ENCODE peak calls at places on chromosomes 4 and X, in six cellular contexts. One of them, this sample, is unnamed.

GRCh38 chr4:15707363-15707715 is 4.5 kb downstream of the BST1 start:
- DNase-seq in cardiac fibroblast: no peak
- DNase-seq in glutamatergic neuron: no peak
- DNase-seq in A549: no peak
- DNase-seq in GM13977: no peak
- DNase-seq in spleen: no peak
- DNase-seq in this sample: no peak

GRCh38 chrX:10884246-10884645 is 226.9 kb upstream of the HCCS start:
- DNase-seq in cardiac fibroblast: peak
- DNase-seq in glutamatergic neuron: no peak
- DNase-seq in A549: no peak
- DNase-seq in GM13977: no peak
- DNase-seq in spleen: no peak
- DNase-seq in this sample: no peak

GRCh38 chr4:26214994-26215393 is 105.8 kb upstream of the RBPJ start:
- DNase-seq in cardiac fibroblast: no peak
- DNase-seq in glutamatergic neuron: no peak
- DNase-seq in A549: no peak
- DNase-seq in GM13977: no peak
- DNase-seq in spleen: no peak
- DNase-seq in this sample: no peak

GRCh38 chrX:109936114-109936513 is 66.8 kb upstream of the TMEM164 start:
- DNase-seq in cardiac fibroblast: peak
- DNase-seq in glutamatergic neuron: no peak
- DNase-seq in A549: no peak
- DNase-seq in GM13977: no peak
- DNase-seq in spleen: no peak
- DNase-seq in this sample: no peak

GRCh38 chr4:108148316-108148715 is 20.4 kb downstream of the LEF1 start:
- DNase-seq in cardiac fibroblast: no peak
- DNase-seq in glutamatergic neuron: no peak
- DNase-seq in A549: no peak
- DNase-seq in GM13977: no peak
- DNase-seq in spleen: no peak
- DNase-seq in this sample: no peak

GRCh38 chr4:8365353-8365752 is 75.2 kb downstream of the ACOX3 start:
- DNase-seq in cardiac fibroblast: no peak
- DNase-seq in glutamatergic neuron: no peak
- DNase-seq in A549: no peak
- DNase-seq in GM13977: no peak
- DNase-seq in spleen: peak
- DNase-seq in this sample: no peak

GRCh38 chr4:13762126-13762525 is 134.6 kb upstream of the BOD1L1 start:
- DNase-seq in cardiac fibroblast: peak
- DNase-seq in glutamatergic neuron: no peak
- DNase-seq in A549: no peak
- DNase-seq in GM13977: no peak
- DNase-seq in spleen: no peak
- DNase-seq in this sample: no peak

GRCh38 chr4:13559414-13559813 is 15.1 kb upstream of the NKX3-2 start:
- DNase-seq in cardiac fibroblast: peak
- DNase-seq in glutamatergic neuron: no peak
- DNase-seq in A549: no peak
- DNase-seq in GM13977: no peak
- DNase-seq in spleen: no peak
- DNase-seq in this sample: no peak

GRCh38 chr4:55866973-55867574 is 13.6 kb downstream of the EXOC1 start:
- DNase-seq in cardiac fibroblast: peak
- DNase-seq in glutamatergic neuron: no peak
- DNase-seq in A549: peak
- DNase-seq in GM13977: peak
- DNase-seq in spleen: no peak
- DNase-seq in this sample: no peak

GRCh38 chrX:130125090-130125489 is 14.8 kb upstream of the ELF4 start:
- DNase-seq in cardiac fibroblast: no peak
- DNase-seq in glutamatergic neuron: no peak
- DNase-seq in A549: no peak
- DNase-seq in GM13977: no peak
- DNase-seq in spleen: no peak
- DNase-seq in this sample: peak

GRCh38 chrX:111917591-111917990 is 41.6 kb downstream of the TRPC5OS start:
- DNase-seq in cardiac fibroblast: no peak
- DNase-seq in glutamatergic neuron: no peak
- DNase-seq in A549: no peak
- DNase-seq in GM13977: no peak
- DNase-seq in spleen: no peak
- DNase-seq in this sample: no peak

GRCh38 chrX:151711787-151712186 is 4.0 kb upstream of the FATE1 start:
- DNase-seq in cardiac fibroblast: no peak
- DNase-seq in glutamatergic neuron: no peak
- DNase-seq in A549: no peak
- DNase-seq in GM13977: no peak
- DNase-seq in spleen: no peak
- DNase-seq in this sample: no peak

GRCh38 chrX:103628386-103629290 is at the start of gene TCEAL1:
- DNase-seq in cardiac fibroblast: peak
- DNase-seq in glutamatergic neuron: peak
- DNase-seq in A549: peak
- DNase-seq in GM13977: peak
- DNase-seq in spleen: peak
- DNase-seq in this sample: peak

GRCh38 chr4:14857475-14857874 is 144.8 kb upstream of the CPEB2 start:
- DNase-seq in cardiac fibroblast: no peak
- DNase-seq in glutamatergic neuron: no peak
- DNase-seq in A549: no peak
- DNase-seq in GM13977: no peak
- DNase-seq in spleen: no peak
- DNase-seq in this sample: no peak

GRCh38 chr4:137640838-137641158 is 108.5 kb upstream of the PCDH18 start:
- DNase-seq in cardiac fibroblast: no peak
- DNase-seq in glutamatergic neuron: no peak
- DNase-seq in A549: no peak
- DNase-seq in GM13977: no peak
- DNase-seq in spleen: no peak
- DNase-seq in this sample: no peak

GRCh38 chrX:136214551-136214950 is 36.6 kb downstream of the MAP7D3 start:
- DNase-seq in cardiac fibroblast: peak
- DNase-seq in glutamatergic neuron: no peak
- DNase-seq in A549: no peak
- DNase-seq in GM13977: no peak
- DNase-seq in spleen: no peak
- DNase-seq in this sample: no peak

GRCh38 chr4:155582971-155583437 is 83.6 kb upstream of the GUCY1A1 start:
- DNase-seq in cardiac fibroblast: peak
- DNase-seq in glutamatergic neuron: no peak
- DNase-seq in A549: no peak
- DNase-seq in GM13977: no peak
- DNase-seq in spleen: no peak
- DNase-seq in this sample: no peak

GRCh38 chrX:88990882-88991582 is 244.0 kb downstream of the CPXCR1 start:
- DNase-seq in cardiac fibroblast: no peak
- DNase-seq in glutamatergic neuron: no peak
- DNase-seq in A549: no peak
- DNase-seq in GM13977: no peak
- DNase-seq in spleen: no peak
- DNase-seq in this sample: no peak

GRCh38 chrX:29787666-29788065 is 427.7 kb upstream of the MAGEB2 start:
- DNase-seq in cardiac fibroblast: peak
- DNase-seq in glutamatergic neuron: no peak
- DNase-seq in A549: no peak
- DNase-seq in GM13977: no peak
- DNase-seq in spleen: no peak
- DNase-seq in this sample: no peak

GRCh38 chr4:61716437-61716836 is 516.3 kb downstream of the ADGRL3 start:
- DNase-seq in cardiac fibroblast: no peak
- DNase-seq in glutamatergic neuron: no peak
- DNase-seq in A549: no peak
- DNase-seq in GM13977: no peak
- DNase-seq in spleen: no peak
- DNase-seq in this sample: no peak

GRCh38 chr4:177461606-177462005 is 19.4 kb upstream of the AGA start:
- DNase-seq in cardiac fibroblast: peak
- DNase-seq in glutamatergic neuron: no peak
- DNase-seq in A549: no peak
- DNase-seq in GM13977: no peak
- DNase-seq in spleen: no peak
- DNase-seq in this sample: no peak

GRCh38 chrX:19849433-19850190 is 37.8 kb downstream of the SH3KBP1 start:
- DNase-seq in cardiac fibroblast: no peak
- DNase-seq in glutamatergic neuron: no peak
- DNase-seq in A549: no peak
- DNase-seq in GM13977: no peak
- DNase-seq in spleen: no peak
- DNase-seq in this sample: no peak

GRCh38 chr4:37973481-37973880 is 13.3 kb downstream of the PTTG2 start:
- DNase-seq in cardiac fibroblast: peak
- DNase-seq in glutamatergic neuron: no peak
- DNase-seq in A549: no peak
- DNase-seq in GM13977: no peak
- DNase-seq in spleen: no peak
- DNase-seq in this sample: no peak

GRCh38 chrX:37350034-37350365 is 836 bp downstream of the PRRG1 start:
- DNase-seq in cardiac fibroblast: peak
- DNase-seq in glutamatergic neuron: no peak
- DNase-seq in A549: peak
- DNase-seq in GM13977: no peak
- DNase-seq in spleen: no peak
- DNase-seq in this sample: no peak

GRCh38 chr4:176042195-176042594 is 23.4 kb upstream of the WDR17 start:
- DNase-seq in cardiac fibroblast: no peak
- DNase-seq in glutamatergic neuron: no peak
- DNase-seq in A549: no peak
- DNase-seq in GM13977: no peak
- DNase-seq in spleen: no peak
- DNase-seq in this sample: no peak

GRCh38 chrX:111874241-111874640 is 1.7 kb upstream of the TRPC5OS start:
- DNase-seq in cardiac fibroblast: no peak
- DNase-seq in glutamatergic neuron: no peak
- DNase-seq in A549: no peak
- DNase-seq in GM13977: no peak
- DNase-seq in spleen: no peak
- DNase-seq in this sample: no peak

GRCh38 chrX:24732705-24733104 is 39.0 kb downstream of the POLA1 start:
- DNase-seq in cardiac fibroblast: no peak
- DNase-seq in glutamatergic neuron: no peak
- DNase-seq in A549: peak
- DNase-seq in GM13977: no peak
- DNase-seq in spleen: no peak
- DNase-seq in this sample: no peak
- TF ChIP-seq CTCF in cardiac fibroblast: no peak
- TF ChIP-seq CTCF in glutamatergic neuron: no peak
- TF ChIP-seq CTCF in A549: no peak
- TF ChIP-seq CTCF in GM13977: no peak
- TF ChIP-seq CTCF in spleen: no peak
- TF ChIP-seq CTCF in this sample: no peak

GRCh38 chrX:131424895-131425294 is 119.0 kb upstream of the OR13H1 start:
- DNase-seq in cardiac fibroblast: no peak
- DNase-seq in glutamatergic neuron: no peak
- DNase-seq in A549: no peak
- DNase-seq in GM13977: no peak
- DNase-seq in spleen: no peak
- DNase-seq in this sample: no peak
- TF ChIP-seq CTCF in cardiac fibroblast: no peak
- TF ChIP-seq CTCF in glutamatergic neuron: no peak
- TF ChIP-seq CTCF in A549: no peak
- TF ChIP-seq CTCF in GM13977: no peak
- TF ChIP-seq CTCF in spleen: no peak
- TF ChIP-seq CTCF in this sample: no peak

DNA sequence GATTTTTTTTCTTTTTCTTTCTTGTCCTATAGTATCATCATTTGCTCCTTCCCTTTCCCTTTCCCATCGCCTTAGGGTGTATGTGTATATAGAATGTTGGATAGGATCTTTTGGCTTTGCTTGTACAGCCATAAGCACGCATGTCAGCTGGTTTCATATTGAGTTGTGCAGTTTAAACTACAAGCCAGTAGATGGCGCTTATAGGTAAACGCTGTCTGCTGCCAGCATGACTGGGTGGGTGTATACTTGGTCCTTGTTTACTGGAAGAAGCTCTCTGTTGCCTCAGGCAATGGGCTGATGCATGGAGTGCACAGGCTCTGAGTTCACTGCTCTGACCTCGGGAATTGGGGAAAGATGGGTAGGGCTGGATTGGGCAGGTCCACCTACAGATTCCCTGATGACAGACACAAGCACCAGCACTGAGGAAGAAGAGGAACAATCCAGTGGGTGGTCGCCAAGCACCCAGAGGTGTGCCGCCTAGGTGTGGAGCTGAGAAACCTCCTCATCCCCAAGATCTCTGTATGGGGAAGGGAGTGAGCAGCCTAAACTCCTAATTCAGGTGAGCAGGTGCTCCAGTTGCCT is 831.5 kb downstream of the STIM2 start:
- DNase-seq in cardiac fibroblast: peak
- DNase-seq in glutamatergic neuron: no peak
- DNase-seq in A549: peak
- DNase-seq in GM13977: peak
- DNase-seq in spleen: peak
- DNase-seq in this sample: no peak
- TF ChIP-seq CTCF in cardiac fibroblast: peak
- TF ChIP-seq CTCF in glutamatergic neuron: peak
- TF ChIP-seq CTCF in A549: no peak
- TF ChIP-seq CTCF in GM13977: peak
- TF ChIP-seq CTCF in spleen: no peak
- TF ChIP-seq CTCF in this sample: no peak

GRCh38 chrX:16386126-16386525 is 218.8 kb downstream of the MAGEB17 start:
- DNase-seq in cardiac fibroblast: no peak
- DNase-seq in glutamatergic neuron: no peak
- DNase-seq in A549: no peak
- DNase-seq in GM13977: no peak
- DNase-seq in spleen: no peak
- DNase-seq in this sample: no peak
- TF ChIP-seq CTCF in cardiac fibroblast: no peak
- TF ChIP-seq CTCF in glutamatergic neuron: no peak
- TF ChIP-seq CTCF in A549: no peak
- TF ChIP-seq CTCF in GM13977: no peak
- TF ChIP-seq CTCF in spleen: no peak
- TF ChIP-seq CTCF in this sample: no peak

DNA sequence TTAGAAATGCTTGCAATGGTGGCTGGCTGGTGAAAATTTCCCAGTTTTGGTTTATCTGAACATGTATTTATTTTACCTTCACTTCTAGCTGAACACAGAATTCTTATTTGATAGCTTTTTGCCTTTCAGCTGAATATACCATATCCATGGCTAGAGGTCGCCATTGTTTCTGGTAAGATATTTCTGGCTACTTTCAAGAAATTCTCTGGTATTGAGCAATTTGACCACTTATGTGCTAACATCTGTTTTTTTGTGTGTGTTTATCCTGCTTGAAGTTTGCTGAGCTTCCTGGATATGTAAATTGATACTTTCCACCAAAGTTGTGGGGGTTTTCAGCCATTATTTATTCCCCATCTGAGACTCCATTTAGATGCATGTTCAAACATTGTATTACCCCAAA is 75.4 kb downstream of the FBXW7 start:
- DNase-seq in cardiac fibroblast: peak
- DNase-seq in glutamatergic neuron: no peak
- DNase-seq in A549: peak
- DNase-seq in GM13977: peak
- DNase-seq in spleen: no peak
- DNase-seq in this sample: no peak
- TF ChIP-seq CTCF in cardiac fibroblast: peak
- TF ChIP-seq CTCF in glutamatergic neuron: no peak
- TF ChIP-seq CTCF in A549: peak
- TF ChIP-seq CTCF in GM13977: peak
- TF ChIP-seq CTCF in spleen: no peak
- TF ChIP-seq CTCF in this sample: no peak

GRCh38 chr4:35939746-35940145 is 304.6 kb downstream of the ARAP2 start:
- DNase-seq in cardiac fibroblast: no peak
- DNase-seq in glutamatergic neuron: no peak
- DNase-seq in A549: no peak
- DNase-seq in GM13977: no peak
- DNase-seq in spleen: no peak
- DNase-seq in this sample: no peak

GRCh38 chr4:35934370-35934981 is 309.8 kb downstream of the ARAP2 start:
- DNase-seq in cardiac fibroblast: peak
- DNase-seq in glutamatergic neuron: no peak
- DNase-seq in A549: peak
- DNase-seq in GM13977: no peak
- DNase-seq in spleen: no peak
- DNase-seq in this sample: no peak
- TF ChIP-seq CTCF in cardiac fibroblast: peak
- TF ChIP-seq CTCF in glutamatergic neuron: peak
- TF ChIP-seq CTCF in A549: peak
- TF ChIP-seq CTCF in GM13977: peak
- TF ChIP-seq CTCF in spleen: no peak
- TF ChIP-seq CTCF in this sample: peak